ENCODE peak calls at places on chromosomes 6 and 20, in five cellular contexts. F, A, J, X and O are unnamed samples.

GRCh38 chr20:3071610-3072529 is at the start of gene OXT:
- DNase-seq in F (no peak), A (no peak), J (no peak), X (peak; percentile 38), O (peak; percentile 58)

GRCh38 chr6:112571486-112571885 is 224.4 kb downstream of the RFPL4B start:
- DNase-seq in F (no peak), A (no peak), J (no peak), X (no peak), O (no peak)

GRCh38 chr6:12483712-12484111 is 193.6 kb downstream of the EDN1 start:
- DNase-seq in F (peak; percentile 99), A (peak; percentile 94), J (no peak), X (no peak), O (no peak)

GRCh38 chr6:2790588-2790987 is 25.4 kb downstream of the WRNIP1 start:
- DNase-seq in F (peak; percentile 20), A (no peak), J (no peak), X (no peak), O (no peak)

GRCh38 chr6:12605888-12606345 is 110.7 kb upstream of the PHACTR1 start:
- DNase-seq in F (peak; percentile 75), A (peak; percentile 30), J (peak; percentile 14), X (no peak), O (no peak)

GRCh38 chr6:156729248-156729647 is 47.9 kb upstream of the ARID1B start:
- DNase-seq in F (peak; percentile 86), A (peak; percentile 70), J (no peak), X (no peak), O (no peak)

GRCh38 chr6:70111737-70112136 is 191.1 kb downstream of the COL9A1 start:
- DNase-seq in F (no peak), A (no peak), J (no peak), X (no peak), O (no peak)

GRCh38 chr20:20480689-20481088 is 112.8 kb downstream of the INSM1 start:
- DNase-seq in F (peak; percentile 46), A (peak; percentile 63), J (no peak), X (no peak), O (no peak)

GRCh38 chr6:105374010-105374420 is 28.9 kb downstream of the PREP start:
- DNase-seq in F (no peak), A (peak; percentile 17), J (no peak), X (no peak), O (no peak)

GRCh38 chr20:48718914-48719578 is 108.8 kb downstream of the PREX1 start:
- DNase-seq in F (no peak), A (no peak), J (no peak), X (no peak), O (no peak)

GRCh38 chr6:36809933-36810844 is 29.1 kb downstream of the CPNE5 start:
- DNase-seq in F (no peak), A (no peak), J (no peak), X (no peak), O (no peak)

GRCh38 chr6:15948930-15949900 is 179.7 kb upstream of the MYLIP start:
- DNase-seq in F (peak; percentile 23), A (no peak), J (peak; percentile 75), X (no peak), O (no peak)

GRCh38 chr6:35146453-35146852 is 5.3 kb upstream of the TCP11 start:
- DNase-seq in F (peak; percentile 25), A (no peak), J (peak; percentile 16), X (no peak), O (no peak)

GRCh38 chr6:12472601-12473038 is 182.5 kb downstream of the EDN1 start:
- DNase-seq in F (peak; percentile 27), A (no peak), J (no peak), X (no peak), O (no peak)

GRCh38 chr20:50845566-50846211 is 50.8 kb downstream of the BCAS4 start:
- DNase-seq in F (no peak), A (no peak), J (no peak), X (no peak), O (no peak)

GRCh38 chr20:13817342-13817741 is 32.5 kb downstream of the NDUFAF5 start:
- DNase-seq in F (no peak), A (no peak), J (no peak), X (no peak), O (no peak)

GRCh38 chr6:5357486-5357885 is 96.2 kb downstream of the FARS2 start:
- DNase-seq in F (no peak), A (no peak), J (no peak), X (no peak), O (no peak)

GRCh38 chr20:3407426-3408250 is at the start of gene DNAAF9:
- DNase-seq in F (peak; percentile 55), A (no peak), J (peak; percentile 73), X (peak; percentile 39), O (peak; percentile 73)

GRCh38 chr6:143490775-143491174 is 20.7 kb downstream of the FUCA2 start:
- DNase-seq in F (no peak), A (no peak), J (no peak), X (no peak), O (no peak)

GRCh38 chr6:101608724-101609123 is 215.2 kb downstream of the GRIK2 start:
- DNase-seq in F (no peak), A (no peak), J (no peak), X (no peak), O (no peak)

GRCh38 chr6:2111162-2111677 is 134.2 kb downstream of the GMDS start:
- DNase-seq in F (peak; percentile 8), A (peak; percentile 65), J (no peak), X (no peak), O (no peak)

GRCh38 chr20:33306807-33307206 is 23.8 kb downstream of the BPIFB1 start:
- DNase-seq in F (no peak), A (no peak), J (no peak), X (no peak), O (no peak)